ENCODE peak calls at places on chromosomes 4 and X, in six cellular contexts. E is NB4, N is GM12892, J is HCT116, Y is A549, A is transverse colon. R is an unnamed sample.

GRCh38 chr4:8705161-8706145 is 112.9 kb downstream of the CPZ start:
- DNase-seq in Y (no peak), J (no peak), N (no peak), E (no peak), A (no peak), R (no peak)

GRCh38 chr4:146338512-146338911 is 124.2 kb downstream of the REELD1 start:
- DNase-seq in E (no peak), Y (peak), A (no peak), J (no peak), N (no peak), R (no peak)

GRCh38 chrX:136635235-136635634 is 12.7 kb upstream of the CD40LG start:
- DNase-seq in E (no peak), N (no peak), Y (no peak), A (no peak), J (no peak), R (no peak)

GRCh38 chr4:60314367-60314766 is 885.8 kb upstream of the ADGRL3 start:
- DNase-seq in E (no peak), A (no peak), Y (no peak), N (no peak), J (no peak), R (no peak)

GRCh38 chr4:186724048-186724860 is 598 bp upstream of the FAT1 start:
- DNase-seq in J (no peak), E (no peak), Y (peak), A (peak), N (no peak), R (peak)

GRCh38 chrX:121014826-121015225 is 29.3 kb upstream of the CT47A1 start:
- DNase-seq in J (no peak), N (no peak), E (peak), A (no peak), Y (no peak), R (no peak)

GRCh38 chr4:140719022-140719421 is 37.2 kb downstream of the TBC1D9 start:
- DNase-seq in E (no peak), Y (no peak), N (no peak), A (no peak), J (no peak), R (no peak)

GRCh38 chr4:6225469-6225868 is 25.1 kb upstream of the JAKMIP1 start:
- DNase-seq in J (no peak), E (peak), A (no peak), Y (no peak), N (no peak), R (peak)

GRCh38 chr4:189202182-189202868 is 738.3 kb upstream of the FRG1 start:
- DNase-seq in A (peak), Y (peak), J (peak), N (no peak), E (peak), R (peak)

GRCh38 chrX:82813671-82814078 is 694.4 kb upstream of the POU3F4 start:
- DNase-seq in A (no peak), N (no peak), Y (peak), J (peak), E (no peak), R (no peak)

GRCh38 chr4:53706422-53707032 is 115.2 kb upstream of the LNX1 start:
- DNase-seq in A (no peak), N (no peak), E (peak), Y (peak), J (peak), R (no peak)

GRCh38 chr4:87559090-87559837 is 30.1 kb upstream of the SPARCL1 start:
- DNase-seq in Y (no peak), E (peak), N (no peak), A (peak), J (no peak), R (no peak)

GRCh38 chr4:22473268-22473667 is 42.6 kb downstream of the ADGRA3 start:
- DNase-seq in Y (no peak), E (peak), N (no peak), A (no peak), J (no peak), R (no peak)

GRCh38 chr4:3388461-3389185 is 53.1 kb upstream of the HGFAC start:
- DNase-seq in J (no peak), E (peak), Y (no peak), N (no peak), A (no peak), R (no peak)

GRCh38 chrX:3345281-3346081 is 971 bp downstream of the MXRA5 start:
- DNase-seq in J (no peak), A (no peak), Y (no peak), N (no peak), E (no peak), R (peak)

GRCh38 chr4:1872918-1873269 is 1.7 kb downstream of the NSD2 start:
- DNase-seq in A (no peak), J (no peak), E (peak), N (no peak), Y (no peak), R (no peak)

GRCh38 chr4:82125170-82125862 is 248.5 kb downstream of the HNRNPD start:
- DNase-seq in Y (no peak), E (no peak), N (no peak), J (no peak), A (no peak), R (no peak)

GRCh38 chr4:93317046-93317445 is 511.5 kb upstream of the ATOH1 start:
- DNase-seq in A (no peak), Y (no peak), N (no peak), J (no peak), E (no peak), R (no peak)

GRCh38 chr4:64821612-64822011 is 412.4 kb upstream of the TECRL start:
- DNase-seq in N (no peak), Y (no peak), J (no peak), A (no peak), E (no peak), R (no peak)

GRCh38 chr4:168540086-168540864 is 43.4 kb downstream of the PALLD start:
- DNase-seq in E (no peak), J (peak), N (no peak), A (no peak), Y (peak), R (no peak)

GRCh38 chr4:115159141-115159540 is 45.7 kb upstream of the NDST4 start:
- DNase-seq in E (no peak), N (no peak), Y (no peak), J (no peak), A (no peak), R (no peak)

GRCh38 chr4:48343531-48343930 is 2.2 kb downstream of the SLAIN2 start:
- DNase-seq in J (no peak), E (no peak), Y (no peak), A (no peak), N (no peak), R (no peak)

GRCh38 chrX:97168646-97169045 is 284.9 kb downstream of the RPA4 start:
- DNase-seq in Y (no peak), J (no peak), E (peak), N (no peak), A (no peak), R (no peak)

GRCh38 chr4:182185491-182185890 is 57.7 kb upstream of the TENM3 start:
- DNase-seq in E (no peak), J (no peak), A (no peak), Y (no peak), N (no peak), R (no peak)

GRCh38 chrX:3699841-3700381 is 13.5 kb downstream of the PRKX start:
- DNase-seq in N (no peak), A (no peak), J (no peak), E (peak), Y (no peak), R (no peak)

GRCh38 chrX:102712967-102713677 is 874 bp downstream of the GPRASP2 start:
- DNase-seq in Y (peak), A (peak), N (peak), E (no peak), J (no peak), R (peak)

GRCh38 chrX:153689654-153690465 is 2.1 kb downstream of the SLC6A8 start:
- DNase-seq in E (no peak), A (no peak), Y (no peak), J (no peak), N (no peak), R (no peak)

GRCh38 chrX:122868626-122869025 is 315.5 kb upstream of the GRIA3 start:
- DNase-seq in E (no peak), Y (no peak), A (no peak), J (no peak), N (no peak), R (no peak)

GRCh38 chr4:10571896-10572295 is 112.7 kb downstream of the CLNK start:
- DNase-seq in E (no peak), J (no peak), N (no peak), A (no peak), Y (no peak), R (no peak)

GRCh38 chr4:173418636-173419035 is 19.7 kb upstream of the SCRG1 start:
- DNase-seq in J (no peak), N (no peak), E (peak), A (no peak), Y (no peak), R (no peak)

GRCh38 chr4:173417833-173418232 is 18.9 kb upstream of the SCRG1 start:
- DNase-seq in N (no peak), E (no peak), A (no peak), J (no peak), Y (no peak), R (no peak)

GRCh38 chr4:173414456-173414855 is 15.5 kb upstream of the SCRG1 start:
- DNase-seq in J (no peak), E (peak), Y (no peak), A (no peak), N (no peak), R (no peak)

GRCh38 chr4:173415092-173415491 is 16.2 kb upstream of the SCRG1 start:
- DNase-seq in A (no peak), E (peak), Y (no peak), N (no peak), J (no peak), R (no peak)

DNA sequence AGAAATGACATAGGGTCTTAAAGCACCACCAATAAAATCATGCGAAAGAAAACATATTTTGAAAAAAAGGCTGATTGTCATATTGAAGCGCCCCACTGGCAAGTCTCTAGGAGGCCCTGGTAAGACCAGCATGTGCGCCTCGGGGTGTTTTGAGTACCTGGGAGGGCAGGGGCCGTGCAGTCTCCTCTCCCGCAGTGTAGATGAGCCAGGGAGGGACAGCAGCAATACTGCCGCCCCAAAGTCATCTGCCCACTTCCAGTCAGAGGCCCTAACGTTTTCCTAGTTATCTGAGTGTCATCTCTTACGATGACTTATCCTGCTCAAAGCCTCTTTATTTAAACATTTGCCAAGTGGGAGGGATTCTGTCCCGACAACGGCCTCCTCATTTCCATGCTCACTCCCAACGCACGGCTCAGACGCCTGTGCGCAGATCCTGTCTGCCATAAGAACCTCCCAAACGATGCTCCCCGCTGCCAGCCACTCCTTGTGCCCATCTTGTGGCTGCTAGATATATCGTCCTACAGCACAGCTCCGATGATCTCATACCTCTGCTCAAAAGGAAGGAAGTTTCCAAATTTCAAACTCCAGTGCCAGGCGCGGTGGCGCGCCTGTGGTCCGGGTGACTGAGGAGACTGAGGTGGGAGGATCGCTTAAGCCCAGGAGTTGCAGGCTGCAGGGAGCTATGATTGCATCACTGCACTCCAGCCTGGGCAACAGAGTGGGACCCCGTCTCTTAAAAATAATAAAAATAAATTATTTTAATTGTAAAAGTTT is 17.2 kb upstream of the SCRG1 start:
- DNase-seq in A (peak), J (no peak), E (peak), N (no peak), Y (no peak), R (peak)
- TF ChIP-seq POLR2A in A (peak), J (no peak), E (no peak), N (no peak), Y (no peak), R (peak)

GRCh38 chr4:154602404-154603020 is 9.9 kb downstream of the FGG start:
- DNase-seq in A (no peak), N (no peak), E (no peak), J (no peak), Y (no peak), R (no peak)

GRCh38 chr4:154593868-154594267 is 3.3 kb upstream of the FGA start:
- DNase-seq in E (no peak), A (no peak), J (no peak), Y (no peak), N (no peak), R (no peak)

GRCh38 chr4:154603033-154603943 is 9.2 kb downstream of the FGG start:
- DNase-seq in J (no peak), N (no peak), Y (no peak), A (no peak), E (no peak), R (no peak)

GRCh38 chr4:154595807-154596206 is 5.3 kb upstream of the FGA start:
- DNase-seq in N (no peak), A (no peak), E (no peak), Y (peak), J (no peak), R (no peak)

DNA sequence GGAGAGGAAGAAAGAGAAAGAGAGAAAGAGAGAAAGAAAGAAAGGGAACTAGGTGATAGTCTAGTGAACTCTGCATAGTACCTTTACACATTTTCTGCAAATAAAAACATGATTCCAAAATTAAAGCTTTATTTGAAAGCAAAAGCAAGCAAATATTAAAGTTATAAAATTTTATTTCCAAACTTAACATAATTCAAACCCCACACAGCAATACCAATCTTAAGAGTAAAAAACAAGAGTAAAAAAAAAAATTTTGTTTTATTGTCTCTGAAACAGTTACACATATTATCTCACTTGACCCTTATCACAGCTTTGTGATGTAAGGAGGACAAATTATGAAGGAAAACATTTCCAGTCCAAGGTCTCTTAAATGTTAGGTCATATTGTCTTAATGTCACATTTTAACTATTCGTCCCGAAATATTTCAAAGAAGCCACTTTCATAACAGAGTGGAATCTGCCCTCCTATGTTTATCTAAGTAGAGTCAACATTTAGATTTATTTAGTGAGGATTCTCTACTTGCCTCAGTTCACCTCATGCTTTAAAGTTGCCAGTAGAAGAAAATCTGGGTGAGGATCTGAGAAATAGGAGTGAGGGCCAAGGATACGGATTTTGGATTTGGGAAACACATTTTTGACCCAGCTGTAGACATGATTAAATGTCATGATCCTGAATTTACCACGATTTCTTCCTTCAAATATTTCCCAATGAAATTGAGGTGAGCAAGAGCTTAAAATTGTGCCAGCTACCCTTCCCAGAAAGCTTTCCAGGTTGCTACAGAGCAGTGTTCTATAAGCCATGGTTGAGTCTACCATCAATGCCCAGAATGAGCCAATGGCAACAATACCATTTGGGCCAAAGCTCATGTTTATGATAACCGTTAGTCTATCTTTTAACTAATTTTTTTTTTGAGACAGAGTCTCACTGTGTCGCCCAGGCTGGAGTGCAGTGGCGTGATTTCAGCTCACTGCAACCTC is 7.5 kb upstream of the FGA start:
- DNase-seq in N (no peak), Y (peak), A (no peak), J (no peak), E (no peak), R (no peak)
- TF ChIP-seq POLR2A in N (no peak), Y (no peak), A (no peak), J (no peak), E (no peak), R (no peak)

GRCh38 chr4:15003441-15003890 is 1.2 kb downstream of the CPEB2 start:
- DNase-seq in A (peak), J (no peak), E (peak), N (peak), Y (no peak), R (no peak)

GRCh38 chr4:15001248-15001824 is 945 bp upstream of the CPEB2 start:
- DNase-seq in N (peak), A (peak), J (no peak), Y (peak), E (peak), R (no peak)

GRCh38 chr4:15003891-15004700 is 1.8 kb downstream of the CPEB2 start:
- DNase-seq in Y (no peak), A (peak), E (peak), N (peak), J (no peak), R (no peak)

GRCh38 chr4:15001825-15002658 is at the start of gene CPEB2:
- DNase-seq in A (peak), E (peak), Y (peak), J (peak), N (peak), R (peak)

DNA sequence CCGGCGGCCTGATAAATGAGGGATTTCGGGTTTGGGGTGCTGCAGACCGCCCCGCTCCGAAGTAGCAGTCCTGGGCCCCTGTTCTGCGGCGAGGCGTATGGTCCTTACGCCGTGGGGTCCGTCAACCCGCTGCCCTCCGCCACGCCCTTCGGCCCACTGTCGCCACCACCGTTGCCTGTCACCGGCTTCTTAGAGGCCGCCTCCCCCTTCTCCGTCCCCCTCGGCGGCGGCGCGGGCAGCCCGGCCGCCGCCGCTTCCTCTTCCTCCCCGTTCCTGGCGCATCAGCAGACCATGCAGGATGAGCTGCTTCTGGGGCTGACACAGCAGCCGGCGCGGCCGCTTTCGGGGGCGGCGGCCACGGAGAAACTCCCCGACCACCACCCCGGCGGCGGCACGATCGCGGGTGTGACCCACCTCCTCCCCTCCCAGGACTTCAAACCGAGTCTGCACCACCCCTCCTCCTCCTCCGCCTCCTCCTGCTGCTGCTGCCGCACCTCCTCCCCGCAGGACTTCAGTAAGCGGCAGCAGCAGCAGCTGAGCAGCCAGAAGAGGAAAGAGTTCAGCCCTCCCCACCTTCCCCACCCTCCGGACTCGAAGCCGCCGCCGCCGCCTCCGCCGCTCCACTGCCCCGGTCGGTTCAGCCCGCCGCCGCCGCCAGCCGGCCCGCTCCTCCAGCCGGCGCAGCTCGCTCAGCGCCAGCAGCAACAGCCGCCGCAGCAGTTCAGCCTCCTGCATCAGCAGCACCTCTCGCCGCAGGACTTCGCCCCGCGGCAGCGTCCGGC is 569 bp downstream of the CPEB2 start:
- DNase-seq in Y (peak), A (peak), J (no peak), E (peak), N (peak), R (no peak)
- TF ChIP-seq POLR2A in Y (peak), A (peak), J (no peak), E (peak), N (peak), R (peak)

GRCh38 chr4:866068-866760 is 40.3 kb upstream of the CPLX1 start:
- DNase-seq in A (no peak), Y (no peak), E (no peak), N (no peak), J (no peak), R (no peak)

GRCh38 chr4:865121-865465 is 39.2 kb upstream of the CPLX1 start:
- DNase-seq in Y (no peak), J (no peak), E (no peak), A (no peak), N (no peak), R (no peak)

GRCh38 chr4:865572-865971 is 39.6 kb upstream of the CPLX1 start:
- DNase-seq in J (no peak), Y (no peak), A (no peak), N (no peak), E (no peak), R (no peak)

GRCh38 chr4:866761-867390 is 40.9 kb upstream of the CPLX1 start:
- DNase-seq in E (no peak), A (no peak), J (no peak), Y (no peak), N (no peak), R (peak)

GRCh38 chr4:864456-865120 is 38.7 kb upstream of the CPLX1 start:
- DNase-seq in A (no peak), J (no peak), Y (no peak), N (no peak), E (no peak), R (no peak)
- TF ChIP-seq POLR2A in A (no peak), J (no peak), Y (no peak), N (no peak), E (no peak), R (no peak)

GRCh38 chrX:88604433-88605221 is 142.4 kb upstream of the CPXCR1 start:
- DNase-seq in Y (peak), J (no peak), A (no peak), E (no peak), N (no peak), R (no peak)
- TF ChIP-seq POLR2A in Y (no peak), J (no peak), A (no peak), E (no peak), N (no peak), R (no peak)

R was measured in H54.